ENCODE peak calls at places on chromosomes 1 and 21, in four cellular contexts. K is left ventricle myocardium inferior, L is pancreas, A is psoas muscle. T is an unnamed sample.

GRCh38 chr1:65148548-65149390 is 766 bp downstream of the AK4 start:
- DNase-seq in K (peak; percentile 60), A (peak; percentile 42), L (peak; percentile 74), T (peak; percentile 52)

GRCh38 chr1:212782422-212783154 is 9.0 kb downstream of the NSL1 start:
- DNase-seq in L (no peak), A (no peak), K (no peak), T (no peak)

GRCh38 chr1:161273402-161273801 is 14.9 kb downstream of the PCP4L1 start:
- DNase-seq in K (no peak), A (no peak), L (no peak), T (no peak)

GRCh38 chr21:30605968-30606367 is 5.1 kb downstream of the KRTAP22-1 start:
- DNase-seq in K (no peak), L (no peak), A (no peak), T (no peak)

GRCh38 chr1:98674075-98674781 is 12.7 kb downstream of the SNX7 start:
- DNase-seq in A (no peak), L (no peak), K (no peak), T (no peak)

GRCh38 chr1:21290546-21290944 is 282 bp upstream of the ECE1 start:
- DNase-seq in A (no peak), L (no peak), K (no peak), T (no peak)

GRCh38 chr1:59360170-59360569 is 63.3 kb downstream of the FGGY start:
- DNase-seq in A (peak; percentile 66), L (no peak), K (no peak), T (no peak)

GRCh38 chr1:162131405-162132321 is 62.2 kb downstream of the NOS1AP start:
- DNase-seq in K (no peak), A (no peak), L (no peak), T (no peak)

GRCh38 chr1:98203461-98203860 is 282.6 kb upstream of the DPYD start:
- DNase-seq in A (no peak), K (no peak), L (no peak), T (no peak)

GRCh38 chr1:208600456-208600855 is 356.3 kb upstream of the PLXNA2 start:
- DNase-seq in K (no peak), L (no peak), A (no peak), T (no peak)

GRCh38 chr1:167401260-167401873 is 117.0 kb downstream of the CD247 start:
- DNase-seq in K (no peak), L (peak; percentile 60), A (no peak), T (peak; percentile 62)

GRCh38 chr21:45026066-45026745 is 48.2 kb upstream of the ADARB1 start:
- DNase-seq in K (no peak), L (no peak), A (no peak), T (no peak)

GRCh38 chr1:164961714-164962113 is 394.8 kb downstream of the LMX1A start:
- DNase-seq in L (no peak), K (no peak), A (no peak), T (no peak)

GRCh38 chr1:107523736-107524135 is 382.9 kb downstream of the NTNG1 start:
- DNase-seq in L (no peak), A (no peak), K (no peak), T (no peak)

GRCh38 chr1:14583788-14584187 is 14.7 kb upstream of the KAZN start:
- DNase-seq in A (no peak), L (no peak), K (no peak), T (no peak)

GRCh38 chr1:240683576-240683975 is 71.6 kb upstream of the GREM2 start:
- DNase-seq in A (peak; percentile 51), L (no peak), K (no peak), T (no peak)

GRCh38 chr1:165481820-165482532 is 37.0 kb upstream of the RXRG start:
- DNase-seq in L (no peak), A (peak; percentile 18), K (peak; percentile 23), T (no peak)

GRCh38 chr1:205599667-205600042 is 32.2 kb downstream of the ELK4 start:
- DNase-seq in K (no peak), A (no peak), L (no peak), T (no peak)

GRCh38 chr1:89213347-89213746 is 14.6 kb upstream of the GBP4 start:
- DNase-seq in L (no peak), K (no peak), A (no peak), T (no peak)

GRCh38 chr1:187921426-187921825 is 1092.7 kb downstream of the PLA2G4A start:
- DNase-seq in A (no peak), K (no peak), L (no peak), T (no peak)

GRCh38 chr1:20602851-20603450 is 14.1 kb downstream of the CDA start:
- DNase-seq in L (no peak), A (no peak), K (no peak), T (no peak)

GRCh38 chr1:221841291-221841982 is 99.5 kb upstream of the DUSP10 start:
- DNase-seq in L (no peak), A (no peak), K (no peak), T (no peak)

GRCh38 chr1:151176514-151177045 is 799 bp upstream of the TMOD4 start:
- DNase-seq in A (no peak), K (no peak), L (no peak), T (no peak)

GRCh38 chr21:17848228-17848627 is 29.1 kb upstream of the C21orf91 start:
- DNase-seq in A (peak; percentile 30), K (peak; percentile 15), L (no peak), T (no peak)

GRCh38 chr21:36744560-36745231 is 45.8 kb downstream of the SIM2 start:
- DNase-seq in K (peak; percentile 28), A (no peak), L (no peak), T (no peak)

GRCh38 chr21:27057997-27058396 is 91.1 kb upstream of the ADAMTS5 start:
- DNase-seq in A (no peak), K (no peak), L (no peak), T (no peak)

GRCh38 chr1:53733447-53733931 is 5.5 kb downstream of the GLIS1 start:
- DNase-seq in A (no peak), K (no peak), L (no peak), T (no peak)
- H3K27ac ChIP-seq in A (no peak overlapping the region), K (no peak overlapping the region), L (no peak overlapping the region), T (no peak overlapping the region)

GRCh38 chr1:201766117-201766863 is 62.7 kb upstream of the IPO9 start:
- DNase-seq in L (no peak), K (peak; percentile 30), A (peak; percentile 33), T (no peak)
- H3K4me1 ChIP-seq in L (no peaks in the 10 kb centered on the region), K (peaks cover 95% of the 10 kb centered on the region), A (no peaks in the 10 kb centered on the region), T (no peaks in the 10 kb centered on the region)

GRCh38 chr1:94617957-94618739 is 76.6 kb upstream of the F3 start:
- DNase-seq in K (no peak), A (no peak), L (no peak), T (no peak)

GRCh38 chr1:94614980-94615379 is 73.4 kb upstream of the F3 start:
- DNase-seq in A (no peak), K (no peak), L (no peak), T (peak; percentile 68)

GRCh38 chr1:94614168-94614815 is 72.7 kb upstream of the F3 start:
- DNase-seq in A (no peak), L (no peak), K (no peak), T (no peak)

GRCh38 chr1:94617139-94617805 is 75.7 kb upstream of the F3 start:
- DNase-seq in L (no peak), A (no peak), K (no peak), T (no peak)

DNA sequence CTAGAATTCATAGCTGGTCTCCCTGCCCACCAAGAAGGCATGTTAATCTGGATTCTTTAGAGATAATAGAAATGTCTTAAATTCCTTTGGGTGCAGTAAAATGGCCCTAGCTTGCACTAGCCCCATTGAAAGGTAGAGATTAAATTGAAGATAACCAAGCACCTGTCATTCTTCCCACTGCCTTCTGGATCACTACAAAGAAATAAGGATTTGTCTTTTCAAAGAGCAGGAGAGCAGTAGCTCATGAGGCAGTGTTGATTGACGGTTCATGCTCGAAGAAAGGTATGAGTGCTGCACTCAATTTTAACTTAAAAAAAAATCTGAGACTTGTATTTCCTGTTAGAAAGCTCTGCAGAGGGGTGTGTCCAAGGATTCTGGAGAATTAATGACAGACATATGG is 74.9 kb upstream of the F3 start:
- DNase-seq in A (no peak), L (no peak), K (no peak), T (no peak)
- H3K27ac ChIP-seq in A (no peak overlapping the region), L (no peak overlapping the region), K (no peak overlapping the region), T (no peak overlapping the region)

DNA sequence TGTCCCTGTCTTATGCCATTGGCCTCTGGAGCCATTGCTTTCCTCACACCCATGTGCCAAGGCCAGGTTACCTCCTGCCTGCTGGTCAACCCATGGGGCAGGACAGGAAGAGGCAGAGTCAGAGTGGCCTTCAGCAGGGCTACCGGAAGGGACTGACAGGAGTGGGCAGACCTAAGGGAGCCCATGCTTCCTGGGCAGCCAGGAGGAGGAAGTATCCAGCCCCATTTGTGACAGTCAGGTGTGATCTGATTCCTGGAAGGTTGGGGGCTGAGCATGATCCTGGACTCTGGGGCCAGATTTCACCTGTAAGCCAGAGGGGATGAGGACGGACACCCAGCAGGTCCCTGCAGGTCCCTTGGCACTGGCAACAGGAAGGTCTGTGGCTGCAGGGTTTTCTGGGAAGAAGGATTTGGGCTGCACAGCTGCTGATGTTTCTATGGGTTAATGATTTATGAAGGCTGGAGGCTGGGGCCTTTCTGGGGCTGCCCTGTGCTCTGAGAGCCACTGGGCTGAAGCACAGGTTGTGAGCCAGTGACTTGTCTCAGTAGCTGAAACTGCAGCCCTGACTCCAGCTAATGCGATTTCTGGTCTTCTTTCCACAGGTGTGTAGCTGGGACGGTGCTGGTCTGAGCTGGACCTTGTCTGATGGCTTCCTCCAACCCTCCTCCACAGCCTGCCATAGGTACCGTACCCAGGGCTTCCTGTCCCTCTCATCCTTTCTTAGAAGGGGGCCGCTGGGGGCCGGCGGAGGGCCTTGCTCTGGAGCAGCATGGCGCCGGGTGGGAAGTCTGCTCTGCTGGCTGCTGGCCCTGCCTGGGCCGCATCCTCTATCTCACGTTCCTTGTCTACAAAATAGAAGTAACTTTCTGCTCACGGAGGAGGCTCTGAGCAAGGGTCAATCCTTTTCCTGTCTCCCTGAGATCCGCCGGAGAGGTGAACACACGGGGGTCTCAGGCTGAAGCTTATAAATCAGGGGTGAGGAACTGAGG is 40.7 kb downstream of the ARHGEF10L start:
- DNase-seq in L (peak; percentile 70), K (no peak), A (no peak), T (no peak)
- H3K4me1 ChIP-seq in L (peaks cover 41% of the 10 kb centered on the region), K (peaks cover 11% of the 10 kb centered on the region), A (no peaks in the 10 kb centered on the region), T (peaks cover 2% of the 10 kb centered on the region)

DNA sequence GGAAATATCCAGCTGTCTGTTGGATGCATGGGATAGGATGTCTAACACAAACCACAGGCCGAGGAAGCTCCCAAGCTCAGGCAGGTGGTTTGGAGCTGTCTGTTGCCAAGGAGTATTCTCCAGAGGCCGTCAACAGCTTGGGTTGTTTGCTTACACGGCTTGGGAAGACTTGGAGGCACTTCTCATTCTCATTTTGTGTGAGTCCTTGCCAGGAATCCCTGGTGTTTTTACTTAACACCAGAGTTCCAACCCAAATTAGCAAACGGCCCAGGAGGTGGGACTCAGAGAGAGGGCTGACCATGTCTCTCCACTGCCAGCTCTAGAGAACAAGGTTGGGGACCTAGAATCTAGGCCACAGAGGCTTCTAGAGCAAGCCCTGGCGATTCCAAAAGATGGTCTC is 72.7 kb upstream of the FAM20B start:
- DNase-seq in L (no peak), A (no peak), K (peak; percentile 43), T (no peak)
- H3K27ac ChIP-seq in L (peak overlapping the region; percentile 34), A (no peak overlapping the region), K (peak overlapping the region; percentile 74), T (no peak overlapping the region)

T was measured in lower lobe of right lung.